ENCODE peak calls at places on chromosomes 16 and 17, in four cellular contexts. U is K562, W is GM12878, E is HepG2. X is an unnamed sample.

GRCh38 chr17:32275060-32276042 is 9.7 kb downstream of the RHBDL3 start:
- DNase-seq in E (no peak), W (no peak), U (peak; percentile 86), X (peak; percentile 84)

GRCh38 chr16:81539009-81539820 is 94.6 kb downstream of the CMIP start:
- DNase-seq in E (no peak), U (no peak), W (no peak), X (no peak)

GRCh38 chr17:31374083-31374447 is 17.4 kb upstream of the RAB11FIP4 start:
- DNase-seq in W (no peak), E (no peak), U (no peak), X (no peak)

GRCh38 chr17:50508573-50509460 is 578 bp downstream of the MYCBPAP start:
- DNase-seq in W (no peak), U (no peak), E (no peak), X (no peak)

GRCh38 chr17:78844301-78845005 is 3.8 kb upstream of the USP36 start:
- DNase-seq in U (no peak), E (no peak), W (no peak), X (no peak)

GRCh38 chr17:67038861-67039365 is 5.4 kb upstream of the CACNG1 start:
- DNase-seq in U (no peak), E (no peak), W (no peak), X (no peak)

GRCh38 chr17:6532441-6532885 is 23.9 kb downstream of the PITPNM3 start:
- DNase-seq in E (no peak), U (no peak), W (no peak), X (no peak)

GRCh38 chr17:35788504-35788998 is 6.9 kb downstream of the MMP28 start:
- DNase-seq in W (no peak), U (peak; percentile 8), E (no peak), X (peak; percentile 85)

GRCh38 chr17:79626156-79626890 is 15.5 kb upstream of the RBFOX3 start:
- DNase-seq in E (no peak), U (no peak), W (no peak), X (no peak)

GRCh38 chr17:5354886-5355415 is 64.5 kb downstream of the NUP88 start:
- DNase-seq in E (no peak), W (no peak), U (no peak), X (no peak)

GRCh38 chr16:9134739-9135138 is 43.3 kb downstream of the HAPSTR1 start:
- DNase-seq in W (no peak), U (no peak), E (peak; percentile 79), X (peak; percentile 67)

GRCh38 chr16:68548947-68549346 is 9.9 kb downstream of the ZFP90 start:
- DNase-seq in W (no peak), E (no peak), U (no peak), X (no peak)

GRCh38 chr16:68553186-68553585 is 14.1 kb downstream of the ZFP90 start:
- DNase-seq in U (no peak), E (no peak), W (no peak), X (no peak)
- H3K9me3 ChIP-seq in U (no peaks in the 10 kb centered on the region), E (peaks cover 80% of the 10 kb centered on the region), W (peaks cover 47% of the 10 kb centered on the region), X (peaks cover 94% of the 10 kb centered on the region)

GRCh38 chr16:2839650-2840450 is 9.7 kb downstream of the ZG16B start:
- DNase-seq in W (no peak), U (no peak), E (no peak), X (no peak)
- TF ChIP-seq POLR2AphosphoS2 in W (no peak), U (no peak), E (no peak), X (no peak)

GRCh38 chr17:2799653-2800052 is 3.4 kb downstream of the RAP1GAP2 start:
- DNase-seq in U (no peak), W (no peak), E (no peak), X (no peak)

GRCh38 chr17:2798188-2798587 is 1.9 kb downstream of the RAP1GAP2 start:
- DNase-seq in U (no peak), W (no peak), E (no peak), X (no peak)

GRCh38 chr17:2797226-2797625 is 988 bp downstream of the RAP1GAP2 start:
- DNase-seq in E (no peak), W (no peak), U (no peak), X (no peak)

GRCh38 chr17:2797632-2798031 is 1.4 kb downstream of the RAP1GAP2 start:
- DNase-seq in U (no peak), W (no peak), E (no peak), X (no peak)

GRCh38 chr17:2798679-2799078 is 2.4 kb downstream of the RAP1GAP2 start:
- DNase-seq in U (peak; percentile 72), E (no peak), W (no peak), X (no peak)
- TF ChIP-seq RAD21 in U (no peak), E (no peak), W (no peak), X (no peak)

DNA sequence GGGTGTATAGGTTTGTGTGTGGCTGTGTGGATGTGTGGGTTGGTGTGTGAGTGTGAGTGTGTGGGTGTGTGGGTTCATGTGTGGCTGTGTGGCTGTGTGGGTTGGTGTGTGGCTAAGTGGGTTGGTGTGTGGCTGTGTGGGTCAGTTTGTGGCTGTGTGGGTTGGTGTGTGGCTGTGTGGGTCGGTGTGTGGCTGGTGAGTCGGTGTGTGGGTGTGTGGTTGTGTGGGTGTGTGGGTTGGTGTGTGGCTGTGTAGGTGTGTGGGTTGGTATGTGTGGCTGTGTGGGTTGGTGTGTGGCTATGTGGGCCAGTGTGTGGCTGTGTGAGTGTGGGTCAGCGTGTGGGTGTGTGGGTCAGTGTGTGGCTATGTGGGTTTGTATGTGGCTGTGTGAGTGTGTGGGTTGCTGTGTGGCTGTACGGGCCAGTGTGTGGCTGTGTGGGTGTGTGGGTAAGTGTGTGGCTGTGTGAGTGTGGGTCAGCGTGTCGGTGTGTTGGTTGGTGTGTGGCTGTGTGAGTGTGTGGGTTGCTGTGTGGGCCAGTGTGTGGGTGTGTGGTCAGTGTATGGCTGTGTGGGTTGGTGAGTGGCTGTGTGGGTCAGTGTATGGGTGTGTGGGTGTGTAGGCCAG is 238.8 kb upstream of the ZFHX3 start:
- DNase-seq in W (no peak), U (no peak), E (no peak), X (no peak)
- H3K9me3 ChIP-seq in W (no peaks in the 10 kb centered on the region), U (no peaks in the 10 kb centered on the region), E (no peaks in the 10 kb centered on the region), X (no peaks in the 10 kb centered on the region)

GRCh38 chr16:23862556-23862955 is 26.8 kb downstream of the PRKCB start:
- DNase-seq in U (no peak), E (no peak), W (no peak), X (no peak)
- TF ChIP-seq POLR2AphosphoS2 in U (no peak), E (no peak), W (no peak), X (no peak)

GRCh38 chr17:13788385-13788784 is 186.7 kb upstream of the HS3ST3A1 start:
- DNase-seq in U (no peak), E (no peak), W (no peak), X (no peak)

GRCh38 chr17:13784466-13784865 is 182.7 kb upstream of the HS3ST3A1 start:
- DNase-seq in U (no peak), E (no peak), W (no peak), X (no peak)

GRCh38 chr17:13787636-13788035 is 185.9 kb upstream of the HS3ST3A1 start:
- DNase-seq in U (no peak), E (no peak), W (no peak), X (no peak)

GRCh38 chr17:13786000-13786598 is 184.4 kb upstream of the HS3ST3A1 start:
- DNase-seq in E (no peak), U (no peak), W (no peak), X (no peak)
- TF ChIP-seq RAD21 in E (no peak), U (no peak), W (no peak), X (no peak)

X was measured in A549.